ENCODE peak calls at places on chromosomes 2 and 18, in seven cellular contexts. One of them, this sample, is unnamed.

GRCh38 chr2:191854385-191855372 is 7.8 kb upstream of the CAVIN2 start:
- DNase-seq in fibroblast of the aortic adventitia: peak; percentile 88
- DNase-seq in AG10803: peak; percentile 69
- DNase-seq in foreskin fibroblast: no peak
- DNase-seq in neural crest cell: no peak
- DNase-seq in WTC11: no peak
- DNase-seq in lung: no peak
- DNase-seq in this sample: no peak

GRCh38 chr2:33230133-33230618 is 246.3 kb upstream of the RASGRP3 start:
- DNase-seq in lung: no peak
- DNase-seq in WTC11: no peak
- DNase-seq in fibroblast of the aortic adventitia: no peak
- DNase-seq in AG10803: no peak
- DNase-seq in foreskin fibroblast: no peak
- DNase-seq in neural crest cell: no peak
- DNase-seq in this sample: no peak

GRCh38 chr2:84257871-84258270 is 201.2 kb downstream of the SUCLG1 start:
- DNase-seq in foreskin fibroblast: no peak
- DNase-seq in lung: no peak
- DNase-seq in WTC11: no peak
- DNase-seq in neural crest cell: no peak
- DNase-seq in AG10803: no peak
- DNase-seq in fibroblast of the aortic adventitia: no peak
- DNase-seq in this sample: no peak

GRCh38 chr2:10230499-10230898 is 72.2 kb upstream of the HPCAL1 start:
- DNase-seq in neural crest cell: no peak
- DNase-seq in foreskin fibroblast: no peak
- DNase-seq in lung: no peak
- DNase-seq in AG10803: no peak
- DNase-seq in fibroblast of the aortic adventitia: no peak
- DNase-seq in WTC11: no peak
- DNase-seq in this sample: no peak

GRCh38 chr2:12296915-12297314 is 419.8 kb upstream of the TRIB2 start:
- DNase-seq in foreskin fibroblast: no peak
- DNase-seq in AG10803: no peak
- DNase-seq in neural crest cell: no peak
- DNase-seq in fibroblast of the aortic adventitia: no peak
- DNase-seq in lung: no peak
- DNase-seq in WTC11: no peak
- DNase-seq in this sample: no peak

GRCh38 chr2:137220438-137220998 is 455.2 kb downstream of the THSD7B start:
- DNase-seq in AG10803: peak; percentile 80
- DNase-seq in foreskin fibroblast: peak; percentile 46
- DNase-seq in neural crest cell: no peak
- DNase-seq in lung: no peak
- DNase-seq in WTC11: no peak
- DNase-seq in fibroblast of the aortic adventitia: peak; percentile 89
- DNase-seq in this sample: no peak

GRCh38 chr2:143893340-143893739 is 626.6 kb downstream of the ZEB2 start:
- DNase-seq in neural crest cell: no peak
- DNase-seq in lung: no peak
- DNase-seq in AG10803: no peak
- DNase-seq in fibroblast of the aortic adventitia: no peak
- DNase-seq in WTC11: no peak
- DNase-seq in foreskin fibroblast: no peak
- DNase-seq in this sample: no peak

GRCh38 chr2:153497938-153498629 is 19.5 kb upstream of the RPRM start:
- DNase-seq in fibroblast of the aortic adventitia: no peak
- DNase-seq in foreskin fibroblast: no peak
- DNase-seq in AG10803: no peak
- DNase-seq in lung: no peak
- DNase-seq in neural crest cell: no peak
- DNase-seq in WTC11: no peak
- DNase-seq in this sample: no peak

GRCh38 chr2:210722092-210722491 is 165.7 kb downstream of the CPS1 start:
- DNase-seq in fibroblast of the aortic adventitia: no peak
- DNase-seq in WTC11: no peak
- DNase-seq in AG10803: no peak
- DNase-seq in foreskin fibroblast: no peak
- DNase-seq in lung: no peak
- DNase-seq in neural crest cell: no peak
- DNase-seq in this sample: no peak

GRCh38 chr2:343355-343754 is 55.5 kb upstream of the ALKAL2 start:
- DNase-seq in foreskin fibroblast: no peak
- DNase-seq in AG10803: no peak
- DNase-seq in neural crest cell: no peak
- DNase-seq in lung: no peak
- DNase-seq in fibroblast of the aortic adventitia: no peak
- DNase-seq in WTC11: no peak
- DNase-seq in this sample: no peak

GRCh38 chr2:8514748-8515389 is 167.0 kb upstream of the ID2 start:
- DNase-seq in AG10803: no peak
- DNase-seq in WTC11: no peak
- DNase-seq in neural crest cell: no peak
- DNase-seq in fibroblast of the aortic adventitia: no peak
- DNase-seq in lung: no peak
- DNase-seq in foreskin fibroblast: no peak
- DNase-seq in this sample: no peak

DNA sequence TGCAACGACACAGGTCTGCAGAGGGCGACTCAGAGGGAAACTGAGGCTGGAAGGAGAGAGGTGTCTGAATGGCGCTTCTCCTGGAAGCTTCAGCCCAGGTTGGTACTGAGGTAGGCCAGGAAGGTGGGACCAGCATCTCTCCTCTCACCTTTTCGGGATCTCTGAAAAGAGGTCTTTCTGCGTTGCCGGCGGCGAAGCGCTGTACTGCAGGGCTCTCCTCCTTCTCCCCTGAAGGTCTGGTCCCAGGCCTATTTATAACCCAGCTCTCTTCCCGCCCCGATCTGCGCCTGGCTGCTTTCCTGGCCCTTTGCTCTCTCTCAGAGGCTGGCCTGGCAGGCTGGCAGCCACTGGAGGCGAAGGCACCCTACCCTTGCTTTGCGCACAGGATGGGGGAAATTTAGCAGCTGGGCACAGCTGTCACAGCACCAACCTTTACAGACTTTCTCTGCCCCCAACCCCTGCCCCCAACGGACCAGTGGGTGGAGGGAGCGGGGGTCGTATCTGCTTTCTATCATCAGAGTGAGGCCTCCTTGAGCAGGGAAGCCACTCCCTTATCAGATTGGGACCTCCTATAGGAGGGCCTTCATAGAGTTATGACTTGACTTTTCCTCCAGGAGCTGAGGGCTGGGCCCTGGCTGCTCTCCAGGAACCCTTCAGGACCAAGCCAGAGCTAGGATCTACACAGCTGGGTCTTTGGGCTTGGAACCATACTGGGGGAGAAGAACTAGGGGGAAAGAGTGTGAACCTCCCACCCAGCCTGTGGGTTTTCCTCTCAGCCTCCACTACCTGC is 1.1 kb downstream of the DYSF start:
- DNase-seq in lung: peak; percentile 27
- DNase-seq in WTC11: peak; percentile 52
- DNase-seq in AG10803: no peak
- DNase-seq in fibroblast of the aortic adventitia: no peak
- DNase-seq in neural crest cell: no peak
- DNase-seq in foreskin fibroblast: no peak
- DNase-seq in this sample: no peak
- TF ChIP-seq CTCF in lung: no peak
- TF ChIP-seq CTCF in WTC11: no peak
- TF ChIP-seq CTCF in AG10803: no peak
- TF ChIP-seq CTCF in fibroblast of the aortic adventitia: no peak
- TF ChIP-seq CTCF in neural crest cell: no peak
- TF ChIP-seq CTCF in foreskin fibroblast: no peak
- TF ChIP-seq CTCF in this sample: no peak

GRCh38 chr2:234502919-234503285 is 6.0 kb upstream of the ARL4C start:
- DNase-seq in neural crest cell: no peak
- DNase-seq in fibroblast of the aortic adventitia: no peak
- DNase-seq in lung: no peak
- DNase-seq in WTC11: no peak
- DNase-seq in AG10803: peak; percentile 24
- DNase-seq in foreskin fibroblast: peak; percentile 52
- DNase-seq in this sample: no peak

GRCh38 chr2:234502285-234502918 is 5.5 kb upstream of the ARL4C start:
- DNase-seq in neural crest cell: no peak
- DNase-seq in WTC11: no peak
- DNase-seq in fibroblast of the aortic adventitia: peak; percentile 79
- DNase-seq in foreskin fibroblast: peak; percentile 72
- DNase-seq in AG10803: peak; percentile 65
- DNase-seq in lung: no peak
- DNase-seq in this sample: no peak

GRCh38 chr2:234496835-234497591 is at the start of gene ARL4C:
- DNase-seq in WTC11: peak; percentile 73
- DNase-seq in lung: peak; percentile 58
- DNase-seq in AG10803: peak; percentile 75
- DNase-seq in foreskin fibroblast: peak; percentile 76
- DNase-seq in neural crest cell: peak; percentile 60
- DNase-seq in fibroblast of the aortic adventitia: peak; percentile 43
- DNase-seq in this sample: peak; percentile 89

GRCh38 chr2:234497592-234498023 is 727 bp upstream of the ARL4C start:
- DNase-seq in WTC11: no peak
- DNase-seq in fibroblast of the aortic adventitia: no peak
- DNase-seq in neural crest cell: no peak
- DNase-seq in AG10803: no peak
- DNase-seq in foreskin fibroblast: no peak
- DNase-seq in lung: no peak
- DNase-seq in this sample: no peak

GRCh38 chr2:234500394-234501006 is 3.6 kb upstream of the ARL4C start:
- DNase-seq in WTC11: peak; percentile 46
- DNase-seq in fibroblast of the aortic adventitia: peak; percentile 79
- DNase-seq in neural crest cell: peak; percentile 25
- DNase-seq in foreskin fibroblast: peak; percentile 59
- DNase-seq in AG10803: peak; percentile 75
- DNase-seq in lung: peak; percentile 54
- DNase-seq in this sample: no peak
- TF ChIP-seq CTCF in WTC11: no peak
- TF ChIP-seq CTCF in fibroblast of the aortic adventitia: peak; percentile 64
- TF ChIP-seq CTCF in neural crest cell: peak; percentile 66
- TF ChIP-seq CTCF in foreskin fibroblast: peak; percentile 61
- TF ChIP-seq CTCF in AG10803: peak; percentile 73
- TF ChIP-seq CTCF in lung: peak; percentile 62
- TF ChIP-seq CTCF in this sample: peak; percentile 81

GRCh38 chr2:44965684-44966083 is 24.2 kb downstream of the SIX3 start:
- DNase-seq in fibroblast of the aortic adventitia: no peak
- DNase-seq in neural crest cell: no peak
- DNase-seq in lung: no peak
- DNase-seq in WTC11: no peak
- DNase-seq in foreskin fibroblast: no peak
- DNase-seq in AG10803: no peak
- DNase-seq in this sample: no peak

GRCh38 chr2:44960871-44961270 is 19.4 kb downstream of the SIX3 start:
- DNase-seq in foreskin fibroblast: no peak
- DNase-seq in lung: no peak
- DNase-seq in AG10803: no peak
- DNase-seq in neural crest cell: no peak
- DNase-seq in WTC11: no peak
- DNase-seq in fibroblast of the aortic adventitia: no peak
- DNase-seq in this sample: no peak

GRCh38 chr2:44967056-44967455 is 25.6 kb downstream of the SIX3 start:
- DNase-seq in WTC11: no peak
- DNase-seq in AG10803: no peak
- DNase-seq in foreskin fibroblast: no peak
- DNase-seq in lung: no peak
- DNase-seq in fibroblast of the aortic adventitia: no peak
- DNase-seq in neural crest cell: no peak
- DNase-seq in this sample: no peak

GRCh38 chr2:44962176-44962695 is 20.7 kb downstream of the SIX3 start:
- DNase-seq in AG10803: no peak
- DNase-seq in lung: no peak
- DNase-seq in fibroblast of the aortic adventitia: no peak
- DNase-seq in WTC11: no peak
- DNase-seq in foreskin fibroblast: no peak
- DNase-seq in neural crest cell: no peak
- DNase-seq in this sample: no peak

DNA sequence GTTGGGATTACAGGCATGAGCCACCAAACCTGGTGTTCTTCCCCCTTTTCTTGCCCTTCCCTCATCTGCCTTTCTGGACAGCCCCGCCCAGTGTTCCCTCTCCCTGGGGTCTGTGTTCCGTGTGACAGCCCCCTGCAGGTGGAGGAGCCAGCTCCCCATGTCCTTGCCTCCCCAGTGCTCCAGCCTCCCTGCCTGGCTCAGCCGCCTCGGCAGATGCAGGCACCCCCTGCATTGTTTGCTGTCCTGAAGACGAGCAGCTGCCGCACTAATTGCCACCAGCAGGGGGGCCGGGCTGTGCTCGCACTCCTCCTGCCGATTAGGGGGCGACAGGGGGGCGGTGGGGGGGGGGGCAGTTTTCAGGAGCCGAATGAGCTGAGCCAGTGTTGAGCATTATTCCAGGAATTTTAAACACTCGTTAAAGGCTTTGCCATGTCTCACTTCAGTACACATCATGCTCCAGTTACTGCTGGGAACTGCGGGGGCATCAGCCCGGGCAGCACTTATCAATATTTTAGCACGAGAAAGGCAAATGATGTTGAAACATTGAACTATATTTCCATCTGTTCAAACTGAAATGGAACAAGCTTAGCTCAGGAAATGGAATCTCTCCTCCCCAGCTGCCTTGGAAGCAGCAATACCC is 23.3 kb downstream of the SIX3 start:
- DNase-seq in foreskin fibroblast: no peak
- DNase-seq in WTC11: peak; percentile 73
- DNase-seq in lung: no peak
- DNase-seq in neural crest cell: no peak
- DNase-seq in AG10803: no peak
- DNase-seq in fibroblast of the aortic adventitia: no peak
- DNase-seq in this sample: no peak
- TF ChIP-seq CTCF in foreskin fibroblast: peak; percentile 8
- TF ChIP-seq CTCF in WTC11: no peak
- TF ChIP-seq CTCF in lung: no peak
- TF ChIP-seq CTCF in neural crest cell: peak; percentile 52
- TF ChIP-seq CTCF in AG10803: no peak
- TF ChIP-seq CTCF in fibroblast of the aortic adventitia: peak; percentile 12
- TF ChIP-seq CTCF in this sample: peak; percentile 29

GRCh38 chr18:26103579-26103978 is 13.2 kb upstream of the SS18 start:
- DNase-seq in lung: peak; percentile 49
- DNase-seq in WTC11: peak; percentile 75
- DNase-seq in neural crest cell: peak; percentile 4
- DNase-seq in foreskin fibroblast: no peak
- DNase-seq in fibroblast of the aortic adventitia: no peak
- DNase-seq in AG10803: no peak
- DNase-seq in this sample: no peak
- TF ChIP-seq CTCF in lung: no peak
- TF ChIP-seq CTCF in WTC11: peak; percentile 57
- TF ChIP-seq CTCF in neural crest cell: peak; percentile 30
- TF ChIP-seq CTCF in foreskin fibroblast: no peak
- TF ChIP-seq CTCF in fibroblast of the aortic adventitia: no peak
- TF ChIP-seq CTCF in AG10803: no peak
- TF ChIP-seq CTCF in this sample: peak; percentile 20